ENCODE peak calls at places on chromosome 15, in six cellular contexts. H is H9, T is mesenchymal stem cell, E is neuronal stem cell, B is trophoblast cell, I is H1. W is an unnamed sample.
A peak's percentile ranks its signal among the peaks of the same experiment; 100 is the strongest.

GRCh38 chr15:79844221-79844620 is 52.6 kb downstream of the MTHFS start:
- DNase-seq in E (no peak), T (no peak), H (no peak), I (no peak), B (no peak), W (no peak)

GRCh38 chr15:57015360-57015759 is 96.9 kb downstream of the TCF12 start:
- DNase-seq in E (no peak), T (no peak), B (no peak), I (no peak), H (no peak), W (no peak)

GRCh38 chr15:51403072-51403878 is 61.8 kb downstream of the GLDN start:
- DNase-seq in E (no peak), T (peak; percentile 54), H (peak; percentile 23), I (no peak), B (peak; percentile 70), W (peak; percentile 49)

GRCh38 chr15:75727851-75728715 is 15.4 kb upstream of the CSPG4 start:
- DNase-seq in H (peak; percentile 70), E (no peak), B (peak; percentile 33), T (peak; percentile 41), I (no peak), W (no peak)

GRCh38 chr15:67100808-67101581 is 35.6 kb downstream of the SMAD3 start:
- DNase-seq in H (no peak), B (no peak), T (no peak), E (no peak), I (no peak), W (no peak)

GRCh38 chr15:31478781-31479221 is 152.2 kb downstream of the KLF13 start:
- DNase-seq in E (no peak), T (no peak), H (peak; percentile 20), I (no peak), B (no peak), W (no peak)

GRCh38 chr15:51935466-51936118 is 36.0 kb downstream of the LEO1 start:
- DNase-seq in H (no peak), B (no peak), T (no peak), E (no peak), I (no peak), W (peak; percentile 4)

GRCh38 chr15:90903733-90904536 is 833 bp downstream of the MAN2A2 start:
- DNase-seq in E (no peak), T (peak; percentile 24), I (no peak), B (peak; percentile 23), H (peak; percentile 81), W (no peak)

GRCh38 chr15:48775556-48775955 is 35.3 kb downstream of the CEP152 start:
- DNase-seq in T (no peak), E (no peak), I (no peak), B (no peak), H (no peak), W (no peak)

GRCh38 chr15:50183112-50183794 is 1.3 kb downstream of the SLC27A2 start:
- DNase-seq in H (no peak), I (no peak), B (no peak), E (no peak), T (no peak), W (no peak)

GRCh38 chr15:33068007-33068441 is 126.5 kb downstream of the FMN1 start:
- DNase-seq in T (peak; percentile 37), E (no peak), B (peak; percentile 84), H (peak; percentile 76), I (no peak), W (no peak)

GRCh38 chr15:62163847-62164499 is 1.1 kb downstream of the C2CD4B start:
- DNase-seq in T (no peak), E (peak; percentile 18), I (no peak), H (peak; percentile 48), B (no peak), W (no peak)

GRCh38 chr15:99430881-99431401 is 134.8 kb upstream of the MEF2A start:
- DNase-seq in E (no peak), T (no peak), I (no peak), H (no peak), B (no peak), W (no peak)

DNA sequence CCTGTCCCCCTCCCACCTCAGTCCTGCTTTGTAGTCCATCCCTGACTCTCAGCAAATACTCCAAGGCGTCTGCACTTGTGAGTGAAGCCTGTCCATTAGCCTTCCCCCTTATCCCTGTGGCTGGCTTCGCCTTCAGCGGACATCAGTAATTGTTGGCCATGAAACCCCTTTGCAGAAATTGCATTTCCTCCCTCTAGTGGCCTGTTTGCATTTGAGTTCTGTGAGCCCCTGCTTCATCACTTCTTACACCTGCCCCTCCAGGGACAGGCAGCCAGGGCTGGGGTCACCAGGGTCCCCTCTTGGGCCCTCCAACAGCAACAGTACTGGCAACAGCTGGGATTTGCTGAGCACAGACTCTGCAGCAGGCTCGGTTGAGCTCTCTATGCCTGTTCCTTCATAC is 9.0 kb upstream of the LRRK1 start:
- DNase-seq in I (no peak), E (no peak), H (no peak), B (no peak), T (no peak), W (no peak)
- H3K14ac ChIP-seq in I (no peak overlapping the region), E (no peak overlapping the region), H (no peak overlapping the region), B (no peak overlapping the region), T (no peak overlapping the region), W (no peak overlapping the region)

GRCh38 chr15:39792954-39793353 is 10.3 kb upstream of the FSIP1 start:
- DNase-seq in B (no peak), T (no peak), H (no peak), E (no peak), I (no peak), W (peak; percentile 41)
- H3K14ac ChIP-seq in B (no peak overlapping the region), T (no peak overlapping the region), H (no peak overlapping the region), E (no peak overlapping the region), I (no peak overlapping the region), W (peak overlapping the region; percentile 4)

GRCh38 chr15:89127054-89127702 is 38.9 kb downstream of the ABHD2 start:
- DNase-seq in H (no peak), I (no peak), T (no peak), E (no peak), B (no peak), W (peak; percentile 29)

GRCh38 chr15:89128320-89129122 is 40.3 kb downstream of the ABHD2 start:
- DNase-seq in B (no peak), E (no peak), H (no peak), T (no peak), I (no peak), W (no peak)

GRCh38 chr15:89130194-89130593 is 41.9 kb downstream of the ABHD2 start:
- DNase-seq in B (no peak), E (no peak), H (no peak), I (no peak), T (no peak), W (no peak)

GRCh38 chr15:89129816-89130134 is 41.5 kb downstream of the ABHD2 start:
- DNase-seq in H (no peak), B (no peak), T (no peak), I (no peak), E (no peak), W (no peak)

GRCh38 chr15:89129123-89129815 is 41.0 kb downstream of the ABHD2 start:
- DNase-seq in T (peak; percentile 45), E (no peak), B (peak; percentile 63), I (peak; percentile 33), H (peak; percentile 69), W (peak; percentile 25)
- H3K14ac ChIP-seq in T (no peak overlapping the region), E (no peak overlapping the region), B (no peak overlapping the region), I (no peak overlapping the region), H (no peak overlapping the region), W (no peak overlapping the region)

DNA sequence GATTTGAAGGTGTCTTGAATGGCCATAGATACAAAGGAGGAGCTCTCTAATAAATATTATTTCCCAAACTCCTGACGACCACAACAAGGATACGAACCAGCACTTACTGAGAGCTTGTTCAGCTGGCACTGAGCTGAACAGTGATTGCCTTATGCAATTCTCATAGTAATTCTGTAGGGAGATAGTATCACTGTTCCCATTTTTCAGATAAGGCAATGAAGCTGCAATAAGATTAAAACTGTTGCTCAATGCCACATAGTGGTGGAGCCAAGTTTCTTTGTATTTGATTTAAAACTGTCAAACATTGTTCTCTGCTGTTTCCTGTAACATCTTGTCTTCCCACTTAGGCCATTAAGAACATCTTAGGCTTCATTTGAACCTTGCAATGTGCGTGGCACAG is 163.9 kb downstream of the RPLP1 start:
- DNase-seq in T (no peak), B (peak; percentile 75), H (no peak), E (no peak), I (no peak), W (no peak)
- H3K14ac ChIP-seq in T (no peak overlapping the region), B (no peak overlapping the region), H (no peak overlapping the region), E (no peak overlapping the region), I (no peak overlapping the region), W (no peak overlapping the region)

DNA sequence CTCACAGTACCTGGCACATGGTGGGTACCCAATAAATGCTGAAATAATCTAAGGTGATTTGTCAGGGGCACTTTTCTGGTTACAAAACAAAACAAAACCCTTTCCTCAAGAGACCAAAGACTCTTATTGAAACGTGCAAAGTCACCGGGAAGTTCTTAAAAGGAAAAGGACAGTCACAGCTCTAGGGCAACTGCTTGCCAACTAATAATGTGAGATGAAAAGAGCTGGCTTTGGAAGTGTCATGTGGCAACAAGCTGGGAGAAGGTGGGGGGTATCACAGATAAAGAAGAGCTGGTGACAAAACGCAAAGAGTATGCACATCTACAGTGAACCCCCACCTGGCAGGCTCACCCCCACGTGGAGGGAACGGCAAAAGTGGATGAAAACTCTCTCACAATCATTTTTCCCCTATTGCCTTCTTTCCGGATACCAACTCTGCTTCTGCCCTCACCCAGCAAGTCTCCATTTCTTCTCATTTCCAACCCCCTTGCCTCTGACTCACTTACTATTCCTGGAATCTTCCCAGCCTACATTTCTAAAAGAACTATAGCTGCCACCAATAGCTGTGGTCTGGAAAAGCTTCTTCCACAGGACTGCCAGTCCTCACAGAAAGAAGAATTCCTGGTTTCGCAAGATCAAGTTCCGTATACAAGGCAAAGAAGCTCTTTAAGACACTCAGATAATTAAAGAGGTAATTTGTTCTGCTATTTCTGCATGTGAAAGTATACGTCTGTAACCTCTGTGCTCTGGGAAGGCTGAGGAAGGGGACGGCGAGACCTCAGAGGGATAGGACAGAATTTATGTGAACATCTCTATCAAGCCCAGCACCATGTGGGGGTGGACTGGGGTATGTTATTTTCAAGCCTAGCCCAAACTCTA is 21.8 kb upstream of the ANPEP start:
- DNase-seq in B (peak; percentile 95), T (peak; percentile 98), E (no peak), I (no peak), H (no peak), W (peak; percentile 96)
- H3K14ac ChIP-seq in B (peak overlapping the region; percentile 78), T (no peak overlapping the region), E (no peak overlapping the region), I (no peak overlapping the region), H (no peak overlapping the region), W (peak overlapping the region; percentile 96)

GRCh38 chr15:59801649-59802048 is 112.5 kb upstream of the BNIP2 start:
- DNase-seq in T (no peak), B (no peak), H (no peak), E (no peak), I (no peak), W (no peak)
- H3K14ac ChIP-seq in T (no peak overlapping the region), B (no peak overlapping the region), H (no peak overlapping the region), E (no peak overlapping the region), I (no peak overlapping the region), W (no peak overlapping the region)

W was measured in IMR-90.